ENCODE peak calls at places on chromosomes 5 and 9, in five cellular contexts. E is smooth muscle cell of the brain vasculature; V is T47D; Y is activated naive CD8-positive, alpha-beta T cell treated with anti-CD3 and anti-CD28 coated beads, Interleukin-2, amount 10 ng/mL, durations not matched to agents 7 days and 5 days; Z is stomach. U is an unnamed sample.

GRCh38 chr5:135246923-135247795 is 151.9 kb downstream of the MACROH2A1 start:
- DNase-seq in E (peak), V (no peak), Y (peak), Z (peak), U (no peak)

GRCh38 chr9:107489144-107489673 is 360 bp downstream of the KLF4 start:
- DNase-seq in E (no peak), V (no peak), Y (no peak), Z (no peak), U (no peak)

GRCh38 chr9:69949396-69949795 is 94.3 kb upstream of the MAMDC2 start:
- DNase-seq in E (no peak), V (no peak), Y (no peak), Z (no peak), U (no peak)

GRCh38 chr9:112180387-112180881 is 5.3 kb upstream of the SUSD1 start:
- DNase-seq in E (no peak), V (no peak), Y (no peak), Z (no peak), U (no peak)

GRCh38 chr9:115164511-115164974 is 46.6 kb upstream of the TNC start:
- DNase-seq in E (no peak), V (no peak), Y (no peak), Z (no peak), U (no peak)

GRCh38 chr9:120735415-120736126 is 21.3 kb upstream of the MEGF9 start:
- DNase-seq in E (no peak), V (no peak), Y (no peak), Z (peak), U (no peak)

GRCh38 chr9:25205285-25205684 is 473.0 kb downstream of the TUSC1 start:
- DNase-seq in E (no peak), V (no peak), Y (no peak), Z (no peak), U (no peak)

GRCh38 chr9:132546148-132547051 is 36.0 kb upstream of the BARHL1 start:
- DNase-seq in E (peak), V (no peak), Y (no peak), Z (no peak), U (no peak)

GRCh38 chr5:138186002-138186447 is 7.1 kb downstream of the KIF20A start:
- DNase-seq in E (no peak), V (no peak), Y (no peak), Z (no peak), U (no peak)

GRCh38 chr9:69697475-69697874 is 25.3 kb upstream of the APBA1 start:
- DNase-seq in E (no peak), V (no peak), Y (no peak), Z (no peak), U (no peak)

GRCh38 chr9:36833954-36834353 is 200.1 kb downstream of the PAX5 start:
- DNase-seq in E (no peak), V (no peak), Y (no peak), Z (no peak), U (peak)

GRCh38 chr5:6827815-6828214 is 114.6 kb downstream of the TENT4A start:
- DNase-seq in E (no peak), V (no peak), Y (no peak), Z (no peak), U (no peak)

GRCh38 chr5:53008751-53009150 is 19.6 kb downstream of the ITGA2 start:
- DNase-seq in E (no peak), V (no peak), Y (no peak), Z (no peak), U (no peak)

GRCh38 chr9:71830131-71830530 is 61.8 kb upstream of the CEMIP2 start:
- DNase-seq in E (no peak), V (no peak), Y (no peak), Z (no peak), U (no peak)

U was measured in activated B cell treated with CpG ODN at 0.5 μM for 24 hours.